ENCODE peak calls at places on chromosomes 12 and 14, in eight cellular contexts. Y, C, L, V, G, Q, J and H are unnamed samples. For H3K4me1, the result is how much of the 10 kb centered on the place peaks cover.

GRCh38 chr12:3680919-3681594 is 71.9 kb downstream of the CRACR2A start:
- DNase-seq in C (no peak), Y (peak), J (peak), V (no peak), L (no peak), Q (no peak), G (no peak), H (peak)

GRCh38 chr12:127550271-127550670 is 716.7 kb upstream of the TMEM132C start:
- DNase-seq in J (peak), Y (no peak), L (peak), C (no peak), G (no peak), Q (no peak), V (no peak), H (no peak)

GRCh38 chr12:20439634-20440033 is 71.3 kb downstream of the PDE3A start:
- DNase-seq in C (no peak), L (no peak), V (no peak), J (no peak), Q (no peak), G (no peak), Y (no peak), H (no peak)

GRCh38 chr12:22858849-22859569 is 234.0 kb downstream of the ETNK1 start:
- DNase-seq in V (no peak), J (no peak), L (no peak), G (no peak), Y (no peak), Q (no peak), C (no peak), H (peak)

GRCh38 chr12:22598763-22599161 is 26.2 kb upstream of the ETNK1 start:
- DNase-seq in J (no peak), G (no peak), Q (no peak), L (no peak), V (no peak), Y (no peak), C (no peak), H (no peak)

GRCh38 chr14:59630281-59630963 is 53.8 kb upstream of the CCDC175 start:
- DNase-seq in G (no peak), C (no peak), L (peak), Y (peak), J (no peak), V (no peak), Q (no peak), H (peak)

GRCh38 chr12:51793201-51793600 is 55.3 kb downstream of the FIGNL2 start:
- DNase-seq in Q (no peak), G (no peak), J (no peak), V (no peak), L (no peak), C (no peak), Y (no peak), H (no peak)

GRCh38 chr12:113152835-113153814 is 3.6 kb downstream of the CFAP73 start:
- DNase-seq in Y (peak), J (no peak), L (peak), G (peak), C (no peak), Q (peak), V (no peak), H (peak)

GRCh38 chr12:32970465-32971110 is 74.0 kb upstream of the PKP2 start:
- DNase-seq in L (no peak), V (no peak), Q (no peak), G (no peak), Y (no peak), J (no peak), C (no peak), H (no peak)

GRCh38 chr14:21268612-21269251 is 510 bp downstream of the HNRNPC start:
- DNase-seq in Q (no peak), C (no peak), J (peak), V (no peak), L (peak), Y (peak), G (peak), H (peak)

GRCh38 chr12:121005346-121005815 is 10.9 kb downstream of the C12orf43 start:
- DNase-seq in Q (peak), L (peak), C (no peak), Y (peak), J (peak), V (no peak), G (no peak), H (peak)

GRCh38 chr12:54725233-54725843 is 77.2 kb upstream of the DCD start:
- DNase-seq in Y (peak), J (peak), Q (no peak), C (no peak), G (no peak), V (no peak), L (peak), H (peak)

GRCh38 chr14:104436741-104437701 is 142.5 kb upstream of the C14orf180 start:
- DNase-seq in G (peak), L (no peak), V (no peak), Q (no peak), J (no peak), C (peak), Y (no peak), H (no peak)

GRCh38 chr14:96584199-96584906 is 82.2 kb downstream of the PAPOLA start:
- DNase-seq in Y (peak), Q (no peak), L (peak), G (no peak), V (no peak), C (peak), J (peak), H (peak)

GRCh38 chr12:75837700-75838099 is 193.9 kb downstream of the PHLDA1 start:
- DNase-seq in L (peak), J (peak), V (no peak), Q (no peak), C (no peak), G (no peak), Y (peak), H (no peak)

GRCh38 chr12:13362260-13362841 is 165.8 kb downstream of the EMP1 start:
- DNase-seq in V (no peak), Y (peak), L (peak), Q (no peak), C (no peak), G (peak), J (peak), H (peak)

GRCh38 chr14:91354979-91355685 is 62.5 kb downstream of the CCDC88C start:
- DNase-seq in V (no peak), L (no peak), C (no peak), Q (no peak), Y (peak), G (no peak), J (peak), H (no peak)

GRCh38 chr12:97568336-97569180 is 106.0 kb downstream of the RMST start:
- DNase-seq in V (peak), J (no peak), G (peak), Y (no peak), Q (no peak), C (peak), L (no peak), H (no peak)

GRCh38 chr12:68813242-68813593 is 5.2 kb downstream of the MDM2 start:
- DNase-seq in J (no peak), C (no peak), Y (no peak), G (no peak), Q (no peak), L (no peak), V (no peak), H (no peak)

GRCh38 chr12:12518919-12519318 is 43.7 kb downstream of the DUSP16 start:
- DNase-seq in Q (no peak), Y (no peak), V (no peak), J (no peak), C (no peak), G (no peak), L (no peak), H (no peak)

GRCh38 chr14:49294736-49295135 is 291.4 kb downstream of the RPS29 start:
- DNase-seq in L (no peak), Y (peak), V (no peak), J (no peak), G (no peak), C (no peak), Q (no peak), H (no peak)

GRCh38 chr14:82759691-82760090 is 1226.0 kb upstream of the SEL1L start:
- DNase-seq in J (no peak), V (no peak), Y (no peak), L (no peak), Q (no peak), C (no peak), G (no peak), H (no peak)

GRCh38 chr12:111971800-111972199 is 41.2 kb downstream of the TMEM116 start:
- DNase-seq in L (no peak), Q (no peak), V (no peak), J (no peak), C (no peak), Y (no peak), G (no peak), H (no peak)

GRCh38 chr12:105445261-105446015 is 114.9 kb downstream of the C12orf75 start:
- DNase-seq in C (no peak), G (no peak), V (no peak), Y (peak), J (peak), L (no peak), Q (no peak), H (peak)

GRCh38 chr12:122528582-122528981 is 1.5 kb downstream of the KNTC1 start:
- DNase-seq in L (no peak), Q (no peak), V (no peak), Y (no peak), C (no peak), G (no peak), J (no peak), H (no peak)

GRCh38 chr14:24310387-24310665 is 386 bp downstream of the LTB4R2 start:
- DNase-seq in C (no peak), L (no peak), V (no peak), G (no peak), Y (no peak), J (no peak), Q (no peak), H (no peak)

GRCh38 chr14:73744874-73745529 is 30.8 kb upstream of the PNMA1 start:
- DNase-seq in J (no peak), L (no peak), Q (no peak), V (peak), Y (no peak), G (no peak), C (peak), H (no peak)

GRCh38 chr12:18383203-18383602 is 121.9 kb downstream of the PIK3C2G start:
- DNase-seq in J (peak), L (peak), G (no peak), Q (no peak), Y (no peak), C (no peak), V (peak), H (peak)

GRCh38 chr12:108394196-108394595 is 55.1 kb upstream of the CMKLR1 start:
- DNase-seq in L (no peak), C (no peak), J (no peak), Y (no peak), G (no peak), V (no peak), Q (no peak), H (peak)

GRCh38 chr14:65864993-65865392 is 452.5 kb downstream of the FUT8 start:
- DNase-seq in C (no peak), L (no peak), Y (no peak), V (no peak), Q (no peak), J (no peak), G (no peak), H (no peak)

GRCh38 chr12:113766880-113767878 is 198.9 kb downstream of the RBM19 start:
- DNase-seq in L (peak), Y (peak), Q (no peak), J (peak), G (no peak), C (no peak), V (peak), H (peak)

GRCh38 chr14:59455411-59455810 is 9.8 kb downstream of the GPR135 start:
- DNase-seq in C (no peak), J (no peak), V (no peak), Y (no peak), G (no peak), Q (no peak), L (no peak), H (no peak)

GRCh38 chr14:90454041-90455000 is 57.5 kb downstream of the CALM1 start:
- DNase-seq in C (no peak), Q (no peak), G (peak), L (peak), V (peak), Y (peak), J (peak), H (peak)

GRCh38 chr12:52082988-52083637 is 3.6 kb downstream of the SMIM41 start:
- DNase-seq in C (no peak), Y (peak), V (no peak), Q (peak), J (peak), L (peak), G (no peak), H (peak)

GRCh38 chr12:116130431-116130830 is 147.1 kb downstream of the MED13L start:
- DNase-seq in G (no peak), L (peak), Q (no peak), Y (no peak), V (no peak), J (peak), C (no peak), H (no peak)

GRCh38 chr14:102795060-102795925 is 18.0 kb downstream of the TRAF3 start:
- DNase-seq in L (peak), C (no peak), J (peak), Y (peak), G (peak), Q (peak), V (peak), H (no peak)
- H3K27ac ChIP-seq in L (peak), C (peak), J (no peak), Y (no peak), G (peak), Q (no peak), V (peak), H (no peak)

GRCh38 chr12:6345319-6346071 is 3.6 kb upstream of the TNFRSF1A start:
- DNase-seq in V (peak), Q (no peak), J (no peak), L (peak), G (peak), Y (no peak), C (no peak), H (no peak)

GRCh38 chr12:6346942-6347341 is 5.1 kb upstream of the TNFRSF1A start:
- DNase-seq in V (no peak), C (no peak), G (no peak), Y (no peak), J (no peak), L (no peak), Q (no peak), H (no peak)

GRCh38 chr12:6343518-6343917 is 1.6 kb upstream of the TNFRSF1A start:
- DNase-seq in Q (no peak), C (no peak), Y (no peak), G (no peak), J (peak), V (no peak), L (no peak), H (no peak)

GRCh38 chr12:6347367-6348338 is 5.8 kb upstream of the TNFRSF1A start:
- DNase-seq in Y (no peak), G (peak), Q (no peak), V (no peak), J (no peak), L (no peak), C (no peak), H (no peak)

GRCh38 chr12:6346235-6346832 is 4.5 kb upstream of the TNFRSF1A start:
- DNase-seq in G (no peak), Y (no peak), Q (no peak), V (no peak), J (no peak), L (no peak), C (no peak), H (no peak)
- H3K4me1 ChIP-seq in G (under half), Y (under half), Q (under half), V (under half), J (under half), L (under half), C (under half), H (under half)

GRCh38 chr12:94930216-94930654 is 73.3 kb downstream of the NDUFA12 start:
- DNase-seq in Q (no peak), J (no peak), Y (no peak), L (no peak), G (no peak), C (no peak), V (no peak), H (no peak)

GRCh38 chr12:94929780-94930179 is 73.7 kb downstream of the NDUFA12 start:
- DNase-seq in L (no peak), Q (no peak), G (no peak), J (no peak), V (no peak), C (no peak), Y (no peak), H (no peak)

GRCh38 chr12:94925729-94926128 is 77.8 kb downstream of the NDUFA12 start:
- DNase-seq in Q (no peak), L (no peak), Y (no peak), G (no peak), J (no peak), C (no peak), V (no peak), H (no peak)

GRCh38 chr12:94922561-94922960 is 80.9 kb downstream of the NDUFA12 start:
- DNase-seq in J (no peak), V (no peak), L (no peak), Y (peak), Q (no peak), C (no peak), G (no peak), H (no peak)

GRCh38 chr12:94925206-94925605 is 78.3 kb downstream of the NDUFA12 start:
- DNase-seq in Y (no peak), J (no peak), Q (no peak), L (no peak), V (no peak), G (no peak), C (no peak), H (no peak)
- H3K4me3 ChIP-seq in Y (no peak), J (no peak), Q (no peak), L (no peak), V (no peak), G (no peak), C (no peak), H (no peak)

DNA sequence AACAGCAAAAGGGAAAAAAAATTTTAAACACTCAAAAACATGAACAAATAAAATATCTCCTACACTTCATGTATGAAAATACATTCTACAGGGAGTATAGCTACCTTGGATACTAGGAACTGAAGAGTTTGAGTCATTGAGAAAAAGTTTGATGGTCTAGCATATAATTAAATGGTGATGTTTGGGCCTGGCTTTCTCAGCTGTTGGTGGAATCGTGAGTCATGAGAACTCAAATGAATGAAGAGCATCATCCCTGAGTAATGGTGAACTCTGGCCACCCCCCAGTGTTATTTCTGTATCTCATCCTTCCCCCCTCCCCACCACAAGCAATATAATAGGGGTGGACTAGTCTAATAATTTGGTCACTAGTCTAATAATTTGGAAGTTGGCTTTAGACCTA is 6.7 kb upstream of the SLC6A15 start:
- DNase-seq in G (no peak), Q (no peak), Y (no peak), V (no peak), L (no peak), C (no peak), J (no peak), H (no peak)
- H3K27ac ChIP-seq in G (no peak), Q (no peak), Y (no peak), V (peak), L (no peak), C (peak), J (no peak), H (no peak)

GRCh38 chr12:40726366-40726765 is 34.1 kb downstream of the CNTN1 start:
- DNase-seq in Y (no peak), Q (no peak), G (no peak), L (no peak), V (no peak), C (no peak), J (peak), H (no peak)
- H3K4me1 ChIP-seq in Y (under half), Q (under half), G (under half), L (under half), V (under half), C (under half), J (under half), H (under half)

GRCh38 chr12:9763025-9763424 is 2.3 kb upstream of the CD69 start:
- DNase-seq in C (no peak), J (no peak), L (no peak), G (no peak), Y (no peak), Q (no peak), V (no peak), H (no peak)
- H3K4me3 ChIP-seq in C (no peak), J (no peak), L (no peak), G (no peak), Y (no peak), Q (no peak), V (no peak), H (no peak)